ENCODE peak calls at places on chromosomes 4 and X, in nine cellular contexts. G is neural progenitor cell; I is GM23338; L is CD4-positive, alpha-beta T cell; A is fibroblast of pulmonary artery; P is NB4; M is suprapubic skin; D is IMR-90; K is CD8-positive, alpha-beta T cell. E is an unnamed sample.
A peak's percentile ranks its signal among the peaks of the same experiment; 100 is the strongest.

GRCh38 chrX:78104447-78105176 is 564 bp downstream of the PGK1 start:
- DNase-seq in A (peak; percentile 68), I (peak; percentile 25), M (peak; percentile 68), P (peak; percentile 87), L (no peak), D (peak; percentile 31), G (peak; percentile 32), K (peak; percentile 17), E (peak; percentile 18)

GRCh38 chr4:141912831-141913230 is 276.4 kb downstream of the IL15 start:
- DNase-seq in L (no peak), G (no peak), D (peak; percentile 14), I (no peak), K (no peak), M (no peak), A (peak; percentile 33), P (no peak), E (no peak)

GRCh38 chr4:103036169-103036568 is 16.7 kb upstream of the SLC9B1 start:
- DNase-seq in L (no peak), G (no peak), A (no peak), K (no peak), P (no peak), D (no peak), I (no peak), M (no peak), E (no peak)

GRCh38 chrX:132375941-132376340 is 112.9 kb downstream of the MBNL3 start:
- DNase-seq in G (peak; percentile 5), A (no peak), P (no peak), M (no peak), I (peak; percentile 35), L (no peak), K (no peak), D (no peak), E (no peak)

GRCh38 chr4:730511-730910 is 24.9 kb downstream of the PCGF3 start:
- DNase-seq in M (no peak), D (no peak), G (no peak), L (no peak), P (no peak), I (no peak), K (no peak), A (no peak), E (no peak)

GRCh38 chr4:162685401-162685800 is 481.3 kb downstream of the NAF1 start:
- DNase-seq in L (no peak), P (no peak), M (no peak), A (no peak), I (no peak), G (no peak), D (no peak), K (no peak), E (no peak)

GRCh38 chr4:76307670-76308014 is 1.1 kb downstream of the STBD1 start:
- DNase-seq in D (no peak), L (no peak), A (no peak), M (no peak), G (no peak), P (no peak), I (no peak), K (no peak), E (no peak)

GRCh38 chr4:4837921-4838601 is 21.4 kb upstream of the MSX1 start:
- DNase-seq in D (peak; percentile 17), L (no peak), K (no peak), P (no peak), G (peak; percentile 69), M (no peak), A (no peak), I (no peak), E (no peak)

GRCh38 chrX:134734343-134735001 is 76.2 kb upstream of the PLAC1 start:
- DNase-seq in G (no peak), I (no peak), D (peak; percentile 80), P (no peak), A (peak; percentile 51), M (no peak), L (no peak), K (no peak), E (no peak)

GRCh38 chrX:9911479-9911878 is 55.7 kb upstream of the CLDN34 start:
- DNase-seq in K (no peak), L (no peak), G (no peak), P (peak; percentile 48), A (peak; percentile 70), M (no peak), D (peak; percentile 80), I (no peak), E (no peak)

GRCh38 chr4:159071178-159071968 is 31.5 kb upstream of the RAPGEF2 start:
- DNase-seq in G (no peak), L (no peak), D (peak; percentile 68), K (no peak), P (no peak), I (peak; percentile 77), A (peak; percentile 52), M (no peak), E (no peak)

GRCh38 chr4:150940123-150940522 is 75.0 kb downstream of the LRBA start:
- DNase-seq in M (no peak), K (no peak), I (no peak), D (no peak), L (no peak), A (no peak), P (no peak), G (no peak), E (no peak)

GRCh38 chr4:137644201-137644600 is 111.9 kb upstream of the PCDH18 start:
- DNase-seq in G (no peak), L (no peak), M (no peak), D (peak; percentile 62), I (no peak), A (peak; percentile 65), K (no peak), P (no peak), E (no peak)

GRCh38 chr4:5165419-5166369 is 114.4 kb downstream of the STK32B start:
- DNase-seq in A (peak; percentile 42), I (peak; percentile 9), D (peak; percentile 64), L (no peak), M (no peak), P (no peak), G (peak; percentile 65), K (no peak), E (no peak)

GRCh38 chr4:158259955-158260575 is 49.8 kb downstream of the TMEM144 start:
- DNase-seq in L (no peak), K (no peak), I (peak; percentile 67), D (peak; percentile 42), P (peak; percentile 33), M (no peak), G (peak; percentile 40), A (peak; percentile 67), E (no peak)

GRCh38 chr4:7539659-7540058 is 104.9 kb upstream of the PSAPL1 start:
- DNase-seq in D (no peak), P (peak; percentile 67), K (peak; percentile 18), G (peak; percentile 29), A (no peak), I (peak; percentile 62), L (peak; percentile 38), M (no peak), E (no peak)

GRCh38 chr4:111064342-111064993 is 441.6 kb upstream of the PITX2 start:
- DNase-seq in M (no peak), I (peak; percentile 22), D (peak; percentile 57), P (peak; percentile 52), A (peak; percentile 14), L (no peak), G (no peak), K (no peak), E (no peak)

GRCh38 chr4:41525129-41525528 is 12.8 kb upstream of the LIMCH1 start:
- DNase-seq in D (peak; percentile 69), K (no peak), G (peak; percentile 75), A (peak; percentile 92), M (no peak), I (peak; percentile 82), P (no peak), L (no peak), E (no peak)

GRCh38 chr4:88792268-88792781 is 94.7 kb upstream of the NAP1L5 start:
- DNase-seq in G (no peak), M (no peak), I (peak; percentile 38), K (no peak), A (peak; percentile 89), P (no peak), L (no peak), D (peak; percentile 86), E (peak; percentile 8)

GRCh38 chr4:167775374-167775773 is 317.0 kb upstream of the ANXA10 start:
- DNase-seq in I (no peak), P (no peak), A (no peak), K (no peak), L (no peak), D (peak; percentile 1), G (no peak), M (no peak), E (no peak)

GRCh38 chrX:18855919-18856644 is 127.8 kb downstream of the PHKA2 start:
- DNase-seq in I (no peak), K (no peak), M (no peak), A (peak; percentile 22), D (no peak), P (peak; percentile 11), L (no peak), G (no peak), E (peak; percentile 66)

GRCh38 chr4:83993774-83994173 is 457.9 kb downstream of the GPAT3 start:
- DNase-seq in M (no peak), I (peak; percentile 71), A (no peak), P (peak; percentile 11), K (no peak), D (no peak), L (no peak), G (peak; percentile 69), E (no peak)
- TF ChIP-seq CTCF in M (no peak), I (peak; percentile 79), A (no peak), P (peak; percentile 13), K (no peak), D (peak; percentile 17), L (no peak), G (peak; percentile 73), E (no peak)

GRCh38 chr4:87353592-87353991 is 30.9 kb upstream of the HSD17B13 start:
- DNase-seq in P (peak; percentile 22), A (peak; percentile 70), M (no peak), K (no peak), L (no peak), G (peak; percentile 69), D (peak; percentile 48), I (peak; percentile 71), E (peak; percentile 51)
- TF ChIP-seq CTCF in P (no peak), A (peak; percentile 55), M (no peak), K (peak; percentile 62), L (peak; percentile 81), G (peak; percentile 89), D (peak; percentile 62), I (peak; percentile 97), E (peak; percentile 66)

DNA sequence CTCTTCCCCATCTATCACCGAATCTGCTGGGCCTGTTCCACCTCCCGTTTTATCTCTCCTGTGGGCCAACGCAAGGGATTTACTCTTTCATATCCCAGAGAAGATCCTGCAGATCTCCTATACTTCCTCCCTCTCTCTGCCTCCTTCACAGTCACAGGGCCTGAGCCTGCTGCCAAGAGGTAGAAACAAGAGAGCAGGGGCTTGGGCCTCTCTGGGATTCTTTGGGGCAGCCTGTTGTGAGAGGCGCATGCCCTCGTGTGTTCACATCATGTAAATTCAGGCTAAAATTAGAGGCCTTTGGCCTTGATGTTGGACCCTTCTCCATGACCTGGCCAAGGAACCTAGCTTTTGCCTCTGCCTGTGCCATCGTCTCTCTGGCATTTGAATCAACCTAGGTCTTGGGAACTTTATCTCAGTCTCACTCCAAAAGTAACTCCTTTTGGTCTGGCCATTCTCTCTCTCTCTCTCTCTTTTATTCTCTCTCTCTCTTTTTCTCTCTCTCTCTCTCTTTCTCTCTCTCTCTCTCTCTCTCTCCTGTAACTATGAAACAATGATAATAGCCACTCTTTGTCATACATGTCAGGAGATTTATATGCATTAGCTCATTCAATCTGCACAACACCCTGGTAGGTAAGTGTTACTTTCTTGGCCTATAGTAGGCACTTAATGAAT is 20.0 kb upstream of the EFNB1 start:
- DNase-seq in D (no peak), L (no peak), A (peak; percentile 54), K (no peak), I (peak; percentile 39), P (peak; percentile 33), M (no peak), G (peak; percentile 21), E (no peak)
- TF ChIP-seq CTCF in D (peak; percentile 26), L (no peak), A (peak; percentile 37), K (no peak), I (peak; percentile 18), P (peak; percentile 16), M (no peak), G (peak; percentile 36), E (no peak)

GRCh38 chr4:86223472-86223871 is 136.4 kb downstream of the MAPK10 start:
- DNase-seq in P (peak; percentile 56), L (no peak), I (peak; percentile 91), K (no peak), A (peak; percentile 70), M (no peak), D (peak; percentile 13), G (peak; percentile 31), E (no peak)
- TF ChIP-seq CTCF in P (peak; percentile 61), L (no peak), I (peak; percentile 93), K (no peak), A (peak; percentile 66), M (no peak), D (peak; percentile 36), G (peak; percentile 47), E (no peak)

E was measured in GM10248.